ENCODE peak calls at places on chromosomes 3 and 15, in four cellular contexts. Q is SIG-M5; F is naive thymus-derived CD4-positive, alpha-beta T cell; J is HEK293T. Z is an unnamed sample.

GRCh38 chr15:67564590-67565345 is 22.3 kb downstream of the MAP2K5 start:
- DNase-seq in Q (no peak), J (no peak), F (no peak), Z (peak)

GRCh38 chr3:109336272-109336957 is 931 bp downstream of the DPPA4 start:
- DNase-seq in Q (no peak), F (peak), J (no peak), Z (no peak)

GRCh38 chr3:28791713-28792255 is 443.2 kb upstream of the AZI2 start:
- DNase-seq in Q (no peak), J (no peak), F (no peak), Z (no peak)

GRCh38 chr15:92343869-92344643 is 49.6 kb upstream of the ST8SIA2 start:
- DNase-seq in Q (no peak), F (no peak), J (no peak), Z (no peak)

GRCh38 chr3:188749010-188749617 is 422.7 kb upstream of the TPRG1 start:
- DNase-seq in F (peak), Q (no peak), J (peak), Z (no peak)

GRCh38 chr15:59779110-59779509 is 90.0 kb upstream of the BNIP2 start:
- DNase-seq in Q (no peak), F (no peak), J (no peak), Z (no peak)

GRCh38 chr15:43538091-43538490 is 20.7 kb downstream of the MAP1A start:
- DNase-seq in F (no peak), J (no peak), Q (no peak), Z (no peak)

GRCh38 chr15:38130200-38130567 is 122.5 kb upstream of the SPRED1 start:
- DNase-seq in Q (no peak), F (no peak), J (no peak), Z (no peak)

GRCh38 chr3:39327746-39328349 is 1.7 kb upstream of the CCR8 start:
- DNase-seq in Q (no peak), J (no peak), F (no peak), Z (no peak)

GRCh38 chr3:49277357-49277723 is 308 bp upstream of the C3orf62 start:
- DNase-seq in Q (no peak), F (no peak), J (no peak), Z (no peak)

GRCh38 chr3:34864011-34864410 is 775.3 kb upstream of the ARPP21 start:
- DNase-seq in Q (no peak), F (no peak), J (no peak), Z (no peak)

GRCh38 chr15:31031471-31032064 is 40.1 kb upstream of the MTMR10 start:
- DNase-seq in F (no peak), Q (no peak), J (no peak), Z (no peak)